ENCODE peak calls at places on chromosomes 1 and 21, in six cellular contexts. G is CD8-positive, alpha-beta T cell; E is heart right ventricle; I is HCT116; C is lower lobe of right lung; B is breast epithelium. U is an unnamed sample.
A peak's percentile ranks its signal among the peaks of the same experiment; 100 is the strongest.

GRCh38 chr1:56081151-56081550 is 498.2 kb downstream of the PLPP3 start:
- DNase-seq in G (no peak), E (peak; percentile 27), I (no peak), C (peak; percentile 42), B (no peak), U (no peak)

GRCh38 chr1:226598455-226598849 is 49.9 kb downstream of the STUM start:
- DNase-seq in G (no peak), E (no peak), I (no peak), C (no peak), B (no peak), U (no peak)

GRCh38 chr1:101257500-101258325 is 20.9 kb downstream of the S1PR1 start:
- DNase-seq in G (no peak), E (no peak), I (no peak), C (peak; percentile 53), B (no peak), U (no peak)

GRCh38 chr1:200640373-200641174 is 20.0 kb upstream of the KIF14 start:
- DNase-seq in G (no peak), E (no peak), I (peak; percentile 71), C (no peak), B (no peak), U (no peak)

GRCh38 chr1:87953732-87954344 is 625.2 kb downstream of the LMO4 start:
- DNase-seq in G (peak; percentile 10), E (peak; percentile 27), I (peak; percentile 61), C (peak; percentile 52), B (peak; percentile 62), U (no peak)

GRCh38 chr1:17293681-17294415 is 14.1 kb upstream of the PADI4 start:
- DNase-seq in G (no peak), E (no peak), I (no peak), C (no peak), B (no peak), U (no peak)

GRCh38 chr1:203911806-203912205 is 50.4 kb downstream of the SNRPE start:
- DNase-seq in G (no peak), E (no peak), I (no peak), C (no peak), B (no peak), U (no peak)

GRCh38 chr1:92965003-92965402 is 3.7 kb upstream of the DIPK1A start:
- DNase-seq in G (peak; percentile 9), E (no peak), I (no peak), C (no peak), B (no peak), U (no peak)

GRCh38 chr1:155591770-155592169 is 18.2 kb upstream of the MSTO1 start:
- DNase-seq in G (no peak), E (no peak), I (peak; percentile 70), C (no peak), B (no peak), U (no peak)

GRCh38 chr21:30372139-30372770 is at the start of gene KRTAP13-2:
- DNase-seq in G (no peak), E (no peak), I (no peak), C (no peak), B (no peak), U (no peak)

GRCh38 chr1:46301406-46302090 is 1.9 kb downstream of the LRRC41 start:
- DNase-seq in G (no peak), E (peak; percentile 60), I (no peak), C (peak; percentile 67), B (no peak), U (no peak)

GRCh38 chr1:34164510-34165381 is at the start of gene CSMD2:
- DNase-seq in G (no peak), E (no peak), I (no peak), C (no peak), B (no peak), U (no peak)

GRCh38 chr1:6028042-6028895 is 17.4 kb upstream of the KCNAB2 start:
- DNase-seq in G (peak; percentile 46), E (no peak), I (no peak), C (peak; percentile 77), B (no peak), U (no peak)

GRCh38 chr1:85581802-85582686 is 1.5 kb downstream of the CCN1 start:
- DNase-seq in G (no peak), E (no peak), I (no peak), C (peak; percentile 80), B (peak; percentile 70), U (no peak)

GRCh38 chr1:224676613-224677012 is 60.5 kb downstream of the CNIH3 start:
- DNase-seq in G (no peak), E (no peak), I (no peak), C (no peak), B (no peak), U (no peak)

GRCh38 chr1:63835075-63835633 is 61.3 kb downstream of the ROR1 start:
- DNase-seq in G (no peak), E (no peak), I (no peak), C (no peak), B (no peak), U (no peak)

GRCh38 chr1:51520700-51521248 is 1.7 kb upstream of the EPS15 start:
- DNase-seq in G (no peak), E (no peak), I (no peak), C (no peak), B (no peak), U (no peak)

GRCh38 chr1:9561429-9561828 is 22.2 kb downstream of the SLC25A33 start:
- DNase-seq in G (no peak), E (no peak), I (no peak), C (no peak), B (no peak), U (peak; percentile 80)

GRCh38 chr1:177301425-177302124 is 130.8 kb downstream of the BRINP2 start:
- DNase-seq in G (no peak), E (no peak), I (no peak), C (no peak), B (no peak), U (no peak)

GRCh38 chr1:45518910-45519309 is 2.8 kb downstream of the PRDX1 start:
- DNase-seq in G (no peak), E (no peak), I (no peak), C (no peak), B (no peak), U (no peak)

GRCh38 chr1:118333601-118334241 is 148.7 kb upstream of the SPAG17 start:
- DNase-seq in G (no peak), E (no peak), I (no peak), C (no peak), B (no peak), U (no peak)

GRCh38 chr1:119766374-119766794 is 2.3 kb downstream of the HMGCS2 start:
- DNase-seq in G (no peak), E (no peak), I (no peak), C (no peak), B (no peak), U (no peak)

GRCh38 chr1:46519209-46519608 is 29.6 kb downstream of the DMBX1 start:
- DNase-seq in G (no peak), E (no peak), I (no peak), C (no peak), B (no peak), U (no peak)

DNA sequence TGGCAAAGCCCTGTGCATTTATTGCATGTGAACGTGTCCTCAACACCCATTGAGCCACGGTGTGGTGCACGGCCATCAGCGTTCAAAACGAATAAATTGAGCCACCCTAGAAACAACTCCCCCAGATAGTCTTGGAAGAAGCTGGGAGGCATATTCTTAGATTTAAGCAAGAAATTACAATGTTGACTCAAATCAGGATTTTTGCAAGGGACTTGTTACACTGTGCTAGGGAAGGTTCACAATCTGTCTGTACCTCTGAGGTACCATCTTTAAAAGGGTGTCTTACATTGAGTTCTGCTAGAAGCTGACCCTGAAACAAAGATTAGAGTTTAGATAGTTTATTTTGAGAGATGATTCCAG is 16.2 kb downstream of the CD247 start:
- DNase-seq in G (no peak), E (no peak), I (no peak), C (no peak), B (no peak), U (no peak)
- H3K27ac ChIP-seq in G (no peak overlapping the region), E (no peak overlapping the region), I (no peak overlapping the region), C (no peak overlapping the region), B (no peak overlapping the region), U (no peak overlapping the region)

DNA sequence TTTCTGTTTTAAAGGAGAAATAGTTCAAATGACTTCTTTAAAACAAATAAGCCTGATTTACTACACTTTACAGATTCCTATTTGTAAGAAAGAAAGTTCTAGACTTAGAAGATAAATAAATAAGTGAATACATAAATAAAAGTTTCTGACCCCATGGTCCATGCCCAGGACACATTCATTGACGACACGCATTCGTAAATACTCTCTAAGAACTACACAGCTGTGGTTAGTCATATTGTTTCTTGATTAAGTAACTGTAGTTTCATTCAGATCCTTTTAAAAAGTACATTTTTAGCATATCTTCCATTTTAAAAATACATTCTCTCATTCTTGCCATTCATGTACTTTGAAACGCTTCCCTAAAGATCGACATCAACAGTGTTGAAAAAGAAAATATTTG is 497.4 kb downstream of the SETD4 start:
- DNase-seq in G (no peak), E (no peak), I (no peak), C (no peak), B (no peak), U (no peak)
- H3K27ac ChIP-seq in G (no peak overlapping the region), E (no peak overlapping the region), I (no peak overlapping the region), C (no peak overlapping the region), B (no peak overlapping the region), U (no peak overlapping the region)

GRCh38 chr1:213020016-213020415 is 4.3 kb upstream of the ANGEL2 start:
- DNase-seq in G (no peak), E (no peak), I (no peak), C (no peak), B (no peak), U (no peak)

GRCh38 chr1:213019450-213019849 is 3.8 kb upstream of the ANGEL2 start:
- DNase-seq in G (no peak), E (no peak), I (no peak), C (no peak), B (no peak), U (no peak)

GRCh38 chr1:213017447-213018273 is 2.0 kb upstream of the ANGEL2 start:
- DNase-seq in G (no peak), E (no peak), I (no peak), C (no peak), B (no peak), U (no peak)

GRCh38 chr1:213015099-213016050 is at the start of gene ANGEL2:
- DNase-seq in G (peak; percentile 90), E (peak; percentile 96), I (peak; percentile 96), C (peak; percentile 98), B (peak; percentile 93), U (peak; percentile 88)

DNA sequence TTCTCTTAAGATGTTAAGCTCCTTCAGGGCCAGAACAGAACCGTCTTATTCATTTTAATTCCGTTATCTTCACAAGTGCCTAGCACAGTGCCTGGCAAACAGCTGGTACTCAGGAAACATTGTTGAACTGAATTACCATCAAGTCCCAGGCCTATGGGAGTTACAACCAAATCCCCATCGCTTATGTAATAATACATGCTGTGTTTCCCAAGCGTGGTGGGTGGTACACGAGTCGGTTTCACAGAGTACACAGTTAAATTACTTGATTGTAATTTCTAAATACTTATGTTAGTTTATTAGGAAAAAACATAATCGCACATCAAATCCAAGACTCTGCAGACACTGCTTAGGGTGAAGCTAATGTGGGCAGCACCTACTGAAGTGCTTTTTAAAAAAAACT is 1.0 kb downstream of the ANGEL2 start:
- DNase-seq in G (no peak), E (no peak), I (no peak), C (no peak), B (no peak), U (no peak)
- H3K27ac ChIP-seq in G (peak overlapping the region; percentile 92), E (peak overlapping the region; percentile 96), I (peak overlapping the region; percentile 94), C (peak overlapping the region; percentile 94), B (peak overlapping the region; percentile 87), U (peak overlapping the region; percentile 76)

GRCh38 chr21:22900511-22900910 is 1902.3 kb downstream of the NCAM2 start:
- DNase-seq in G (no peak), E (no peak), I (no peak), C (no peak), B (no peak), U (no peak)

GRCh38 chr21:22892757-22893156 is 1894.5 kb downstream of the NCAM2 start:
- DNase-seq in G (no peak), E (no peak), I (no peak), C (no peak), B (no peak), U (no peak)

GRCh38 chr21:22898061-22898460 is 1899.9 kb downstream of the NCAM2 start:
- DNase-seq in G (no peak), E (no peak), I (no peak), C (no peak), B (no peak), U (no peak)
- H3K27ac ChIP-seq in G (no peak overlapping the region), E (no peak overlapping the region), I (no peak overlapping the region), C (no peak overlapping the region), B (no peak overlapping the region), U (no peak overlapping the region)

U was measured in epithelial cell of prostate.